ENCODE peak calls at places on chromosomes 13 and 19, in eight cellular contexts. Z is Calu3; G is body of pancreas; F is fibroblast of lung; S is astrocyte of the spinal cord; K is CD8-positive, alpha-beta T cell; W is GM12865; L is epithelial cell of esophagus. V is an unnamed sample.

GRCh38 chr13:104357174-104357573 is 1291.0 kb upstream of the SLC10A2 start:
- DNase-seq in S (peak; percentile 18), G (no peak), Z (no peak), K (no peak), F (no peak), L (peak; percentile 7), W (no peak), V (no peak)

GRCh38 chr19:33683881-33684549 is 62.3 kb downstream of the CHST8 start:
- DNase-seq in S (peak; percentile 10), G (peak; percentile 47), L (peak; percentile 30), Z (peak; percentile 49), W (peak; percentile 17), K (no peak), F (peak; percentile 1), V (no peak)

GRCh38 chr19:38321646-38322323 is 2.1 kb downstream of the KCNK6 start:
- DNase-seq in W (no peak), K (no peak), L (peak; percentile 94), G (peak; percentile 50), F (peak; percentile 25), Z (no peak), S (no peak), V (no peak)

GRCh38 chr13:106919638-106920037 is 351.7 kb upstream of the ARGLU1 start:
- DNase-seq in W (no peak), K (no peak), G (peak; percentile 17), L (no peak), F (no peak), Z (no peak), S (peak; percentile 58), V (no peak)

GRCh38 chr19:16897572-16898056 is 8.8 kb downstream of the F2RL3 start:
- DNase-seq in L (peak; percentile 30), W (no peak), Z (peak; percentile 32), G (peak; percentile 37), F (no peak), S (no peak), K (no peak), V (no peak)

GRCh38 chr13:22561581-22561980 is 619.2 kb upstream of the SGCG start:
- DNase-seq in G (no peak), Z (no peak), L (no peak), S (no peak), K (no peak), F (no peak), W (no peak), V (no peak)

GRCh38 chr19:2603320-2603719 is 99.2 kb downstream of the GNG7 start:
- DNase-seq in L (no peak), S (peak; percentile 78), G (no peak), K (no peak), Z (no peak), F (peak; percentile 30), W (peak; percentile 43), V (no peak)

GRCh38 chr19:15463865-15464371 is 426 bp downstream of the RASAL3 start:
- DNase-seq in K (peak; percentile 85), Z (no peak), F (no peak), W (peak; percentile 90), G (no peak), S (no peak), L (no peak), V (peak; percentile 79)

GRCh38 chr19:3234800-3235199 is 10.3 kb downstream of the CELF5 start:
- DNase-seq in K (no peak), L (no peak), Z (peak; percentile 26), F (no peak), W (no peak), S (no peak), G (no peak), V (no peak)

GRCh38 chr19:53906211-53907192 is 2.6 kb upstream of the CACNG7 start:
- DNase-seq in K (peak; percentile 52), W (no peak), L (peak; percentile 24), S (no peak), G (peak; percentile 30), F (no peak), Z (peak; percentile 86), V (peak; percentile 86)

GRCh38 chr13:109700176-109700575 is 86.2 kb downstream of the IRS2 start:
- DNase-seq in F (peak; percentile 71), Z (peak; percentile 54), S (peak; percentile 88), L (peak; percentile 65), G (peak; percentile 28), W (no peak), K (no peak), V (no peak)

GRCh38 chr13:99624936-99625540 is 123.8 kb downstream of the TM9SF2 start:
- DNase-seq in K (no peak), Z (no peak), W (no peak), F (no peak), G (no peak), S (no peak), L (no peak), V (no peak)

GRCh38 chr13:46795321-46795720 is 1.6 kb downstream of the ESD start:
- DNase-seq in K (no peak), W (no peak), S (no peak), F (no peak), Z (no peak), L (peak; percentile 61), G (no peak), V (no peak)

GRCh38 chr13:44013666-44014291 is 134.1 kb downstream of the LACC1 start:
- DNase-seq in K (no peak), L (peak; percentile 33), Z (no peak), G (no peak), F (peak; percentile 80), S (peak; percentile 84), W (no peak), V (no peak)

GRCh38 chr19:21586341-21587116 is 81.1 kb downstream of the ZNF429 start:
- DNase-seq in Z (no peak), G (peak; percentile 60), F (no peak), W (no peak), K (peak; percentile 38), S (no peak), L (no peak), V (no peak)

GRCh38 chr19:18194554-18195238 is 1.7 kb downstream of the MPV17L2 start:
- DNase-seq in F (peak; percentile 42), L (peak; percentile 47), S (peak; percentile 37), Z (no peak), W (peak; percentile 60), G (peak; percentile 47), K (peak; percentile 58), V (no peak)

GRCh38 chr13:91652389-91652788 is 254.0 kb downstream of the GPC5 start:
- DNase-seq in K (no peak), W (no peak), G (no peak), S (no peak), Z (no peak), F (no peak), L (peak; percentile 55), V (no peak)

GRCh38 chr19:56566904-56567273 is 379 bp upstream of the ZNF470 start:
- DNase-seq in F (peak; percentile 44), W (peak; percentile 2), K (peak; percentile 23), L (peak; percentile 46), Z (peak; percentile 14), G (peak; percentile 24), S (no peak), V (peak; percentile 57)

GRCh38 chr19:31354316-31354715 is 5.1 kb upstream of the TSHZ3 start:
- DNase-seq in Z (no peak), G (no peak), K (no peak), W (no peak), L (no peak), S (no peak), F (no peak), V (peak; percentile 15)

GRCh38 chr19:31354919-31355318 is 5.7 kb upstream of the TSHZ3 start:
- DNase-seq in K (no peak), Z (no peak), F (no peak), W (no peak), L (no peak), G (no peak), S (no peak), V (no peak)

GRCh38 chr19:31355330-31356289 is 6.4 kb upstream of the TSHZ3 start:
- DNase-seq in G (no peak), K (no peak), L (peak; percentile 21), W (no peak), S (no peak), F (no peak), Z (no peak), V (peak; percentile 21)

GRCh38 chr19:31357315-31357673 is 8.1 kb upstream of the TSHZ3 start:
- DNase-seq in L (no peak), F (no peak), S (no peak), W (no peak), K (no peak), Z (no peak), G (no peak), V (no peak)

GRCh38 chr19:31356587-31357314 is 7.5 kb upstream of the TSHZ3 start:
- DNase-seq in G (peak; percentile 36), F (no peak), L (peak; percentile 61), S (no peak), Z (no peak), K (no peak), W (no peak), V (no peak)
- TF ChIP-seq CTCF in G (peak; percentile 33), F (no peak), L (peak; percentile 54), S (peak; percentile 52), Z (no peak), K (peak; percentile 34), W (no peak), V (no peak)

GRCh38 chr13:89401209-89401810 is 1730.1 kb downstream of the SLITRK5 start:
- DNase-seq in K (no peak), F (peak; percentile 87), G (no peak), Z (no peak), L (peak; percentile 84), S (peak; percentile 80), W (no peak), V (no peak)
- TF ChIP-seq CTCF in K (no peak), F (no peak), G (no peak), Z (no peak), L (no peak), S (no peak), W (no peak), V (no peak)

DNA sequence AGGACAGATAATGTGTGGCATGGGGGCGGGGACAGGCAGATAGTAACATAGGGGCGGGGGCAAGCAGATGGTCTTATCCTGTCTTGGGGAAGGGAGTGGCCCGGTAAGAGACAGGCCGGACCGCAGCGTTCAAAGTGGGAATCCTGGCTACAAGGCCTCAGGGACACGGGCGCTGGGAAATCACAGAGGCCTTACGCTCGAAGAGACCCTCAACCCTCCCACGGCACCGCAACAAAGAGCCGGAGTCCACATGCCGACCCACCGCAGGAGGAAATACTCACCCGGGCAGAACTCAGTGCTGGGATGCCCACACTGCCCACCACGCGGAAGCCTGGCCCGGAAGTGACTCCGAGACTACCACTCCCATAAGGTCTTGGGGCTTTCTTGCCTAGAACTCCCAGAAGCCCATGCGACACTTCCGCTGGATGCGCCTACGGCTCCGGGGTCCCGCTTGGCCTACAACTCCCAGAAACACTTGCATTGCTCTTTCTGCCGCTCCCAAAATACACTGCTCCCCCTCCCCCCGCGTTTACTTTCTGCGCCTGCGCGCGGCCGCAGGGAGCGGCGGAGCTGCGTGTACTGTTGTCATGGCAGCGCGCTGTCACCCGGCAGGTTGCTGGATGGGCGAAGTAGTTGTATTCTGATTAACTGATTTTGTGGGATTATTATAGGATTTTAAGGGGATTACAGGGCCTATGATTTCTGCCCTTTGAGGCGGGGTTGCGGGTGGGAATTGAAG is at the start of gene CTU1:
- DNase-seq in F (peak; percentile 99), Z (peak; percentile 99), K (peak; percentile 99), W (peak; percentile 99), L (peak; percentile 100), S (peak; percentile 100), G (peak; percentile 99), V (peak; percentile 97)
- TF ChIP-seq CTCF in F (no peak), Z (no peak), K (no peak), W (no peak), L (no peak), S (no peak), G (peak; percentile 24), V (no peak)

GRCh38 chr19:36497001-36497400 is 7.6 kb upstream of the ZNF566 start:
- DNase-seq in G (no peak), W (no peak), Z (no peak), F (no peak), L (no peak), S (no peak), K (no peak), V (no peak)

GRCh38 chr19:36501973-36502372 is 12.6 kb upstream of the ZNF566 start:
- DNase-seq in K (no peak), S (no peak), F (no peak), W (no peak), G (no peak), L (no peak), Z (no peak), V (no peak)
- TF ChIP-seq CTCF in K (no peak), S (no peak), F (no peak), W (no peak), G (no peak), L (no peak), Z (no peak), V (no peak)